ENCODE peak calls at places on chromosomes 3 and 15, in five cellular contexts. One of them, this sample, is unnamed.

GRCh38 chr3:64759811-64760210 is 72.0 kb upstream of the ADAMTS9 start:
- DNase-seq in effector CD4-positive, alpha-beta T cell: no peak
- DNase-seq in T-helper 1 cell: no peak
- DNase-seq in GM12864: no peak
- DNase-seq in Right ventricle myocardium superior: no peak
- DNase-seq in this sample: no peak

GRCh38 chr3:81985996-81986723 is 224.7 kb upstream of the GBE1 start:
- DNase-seq in Right ventricle myocardium superior: no peak
- DNase-seq in GM12864: no peak
- DNase-seq in T-helper 1 cell: no peak
- DNase-seq in effector CD4-positive, alpha-beta T cell: no peak
- DNase-seq in this sample: no peak

GRCh38 chr3:31043184-31043819 is 148.8 kb upstream of the GADL1 start:
- DNase-seq in T-helper 1 cell: no peak
- DNase-seq in GM12864: no peak
- DNase-seq in effector CD4-positive, alpha-beta T cell: no peak
- DNase-seq in Right ventricle myocardium superior: no peak
- DNase-seq in this sample: no peak

GRCh38 chr3:46986782-46987484 is 7.5 kb downstream of the NBEAL2 start:
- DNase-seq in T-helper 1 cell: no peak
- DNase-seq in Right ventricle myocardium superior: peak
- DNase-seq in effector CD4-positive, alpha-beta T cell: no peak
- DNase-seq in GM12864: no peak
- DNase-seq in this sample: no peak

GRCh38 chr3:13497386-13497785 is 17.3 kb downstream of the HDAC11 start:
- DNase-seq in effector CD4-positive, alpha-beta T cell: no peak
- DNase-seq in T-helper 1 cell: no peak
- DNase-seq in Right ventricle myocardium superior: peak
- DNase-seq in GM12864: no peak
- DNase-seq in this sample: no peak

GRCh38 chr15:91051248-91051647 is 28.9 kb upstream of the VPS33B start:
- DNase-seq in Right ventricle myocardium superior: no peak
- DNase-seq in T-helper 1 cell: no peak
- DNase-seq in GM12864: no peak
- DNase-seq in effector CD4-positive, alpha-beta T cell: no peak
- DNase-seq in this sample: no peak

GRCh38 chr3:71724584-71725278 is 471 bp downstream of the EIF4E3 start:
- DNase-seq in effector CD4-positive, alpha-beta T cell: no peak
- DNase-seq in T-helper 1 cell: peak
- DNase-seq in GM12864: no peak
- DNase-seq in Right ventricle myocardium superior: peak
- DNase-seq in this sample: no peak

GRCh38 chr3:19799115-19799514 is 134.9 kb downstream of the EFHB start:
- DNase-seq in GM12864: no peak
- DNase-seq in Right ventricle myocardium superior: no peak
- DNase-seq in effector CD4-positive, alpha-beta T cell: no peak
- DNase-seq in T-helper 1 cell: no peak
- DNase-seq in this sample: no peak

GRCh38 chr15:52682776-52683175 is 3.6 kb upstream of the ATOSA start:
- DNase-seq in Right ventricle myocardium superior: no peak
- DNase-seq in GM12864: no peak
- DNase-seq in T-helper 1 cell: no peak
- DNase-seq in effector CD4-positive, alpha-beta T cell: no peak
- DNase-seq in this sample: peak

GRCh38 chr15:38705421-38706219 is 141.0 kb upstream of the RASGRP1 start:
- DNase-seq in Right ventricle myocardium superior: no peak
- DNase-seq in GM12864: no peak
- DNase-seq in effector CD4-positive, alpha-beta T cell: no peak
- DNase-seq in T-helper 1 cell: no peak
- DNase-seq in this sample: no peak

GRCh38 chr3:50292924-50293801 is 934 bp upstream of the IFRD2 start:
- DNase-seq in Right ventricle myocardium superior: peak
- DNase-seq in effector CD4-positive, alpha-beta T cell: no peak
- DNase-seq in T-helper 1 cell: no peak
- DNase-seq in GM12864: no peak
- DNase-seq in this sample: no peak

GRCh38 chr15:52318729-52319500 is 23.3 kb upstream of the MYO5C start:
- DNase-seq in GM12864: no peak
- DNase-seq in T-helper 1 cell: no peak
- DNase-seq in effector CD4-positive, alpha-beta T cell: no peak
- DNase-seq in Right ventricle myocardium superior: peak
- DNase-seq in this sample: no peak

GRCh38 chr15:32718082-32718821 is 448 bp downstream of the GREM1 start:
- DNase-seq in T-helper 1 cell: no peak
- DNase-seq in effector CD4-positive, alpha-beta T cell: no peak
- DNase-seq in GM12864: no peak
- DNase-seq in Right ventricle myocardium superior: no peak
- DNase-seq in this sample: no peak

GRCh38 chr3:144244662-144245061 is 273.0 kb downstream of the DIPK2A start:
- DNase-seq in Right ventricle myocardium superior: no peak
- DNase-seq in effector CD4-positive, alpha-beta T cell: no peak
- DNase-seq in GM12864: no peak
- DNase-seq in T-helper 1 cell: no peak
- DNase-seq in this sample: no peak

GRCh38 chr3:48402281-48402732 is 27.6 kb downstream of the PLXNB1 start:
- DNase-seq in effector CD4-positive, alpha-beta T cell: no peak
- DNase-seq in Right ventricle myocardium superior: peak
- DNase-seq in GM12864: no peak
- DNase-seq in T-helper 1 cell: no peak
- DNase-seq in this sample: peak

GRCh38 chr3:364287-364686 is 167.7 kb downstream of the CHL1 start:
- DNase-seq in GM12864: no peak
- DNase-seq in Right ventricle myocardium superior: no peak
- DNase-seq in effector CD4-positive, alpha-beta T cell: no peak
- DNase-seq in T-helper 1 cell: no peak
- DNase-seq in this sample: no peak

GRCh38 chr3:53005854-53006513 is 39.9 kb downstream of the SFMBT1 start:
- DNase-seq in Right ventricle myocardium superior: no peak
- DNase-seq in effector CD4-positive, alpha-beta T cell: no peak
- DNase-seq in T-helper 1 cell: no peak
- DNase-seq in GM12864: no peak
- DNase-seq in this sample: no peak

GRCh38 chr3:135157045-135157444 is 362.0 kb downstream of the EPHB1 start:
- DNase-seq in Right ventricle myocardium superior: no peak
- DNase-seq in GM12864: no peak
- DNase-seq in effector CD4-positive, alpha-beta T cell: no peak
- DNase-seq in T-helper 1 cell: no peak
- DNase-seq in this sample: no peak

GRCh38 chr15:77974098-77974414 is 103.5 kb downstream of the TBC1D2B start:
- DNase-seq in effector CD4-positive, alpha-beta T cell: no peak
- DNase-seq in T-helper 1 cell: no peak
- DNase-seq in Right ventricle myocardium superior: peak
- DNase-seq in GM12864: no peak
- DNase-seq in this sample: no peak

GRCh38 chr15:95715919-95716318 is 614.6 kb upstream of the NR2F2 start:
- DNase-seq in Right ventricle myocardium superior: no peak
- DNase-seq in T-helper 1 cell: no peak
- DNase-seq in effector CD4-positive, alpha-beta T cell: no peak
- DNase-seq in GM12864: no peak
- DNase-seq in this sample: no peak

GRCh38 chr3:72237679-72238320 is 452.9 kb upstream of the PROK2 start:
- DNase-seq in Right ventricle myocardium superior: no peak
- DNase-seq in GM12864: no peak
- DNase-seq in effector CD4-positive, alpha-beta T cell: no peak
- DNase-seq in T-helper 1 cell: no peak
- DNase-seq in this sample: no peak

GRCh38 chr15:78709263-78709882 is 68.4 kb upstream of the CHRNB4 start:
- DNase-seq in Right ventricle myocardium superior: peak
- DNase-seq in GM12864: no peak
- DNase-seq in T-helper 1 cell: peak
- DNase-seq in effector CD4-positive, alpha-beta T cell: peak
- DNase-seq in this sample: peak

GRCh38 chr3:38268522-38268921 is 2.9 kb downstream of the SLC22A13 start:
- DNase-seq in T-helper 1 cell: no peak
- DNase-seq in effector CD4-positive, alpha-beta T cell: no peak
- DNase-seq in GM12864: no peak
- DNase-seq in Right ventricle myocardium superior: no peak
- DNase-seq in this sample: no peak

GRCh38 chr15:29039466-29040366 is 153.9 kb downstream of the APBA2 start:
- DNase-seq in GM12864: no peak
- DNase-seq in T-helper 1 cell: no peak
- DNase-seq in effector CD4-positive, alpha-beta T cell: no peak
- DNase-seq in Right ventricle myocardium superior: no peak
- DNase-seq in this sample: no peak

GRCh38 chr15:64247906-64248541 is 85.2 kb upstream of the PPIB start:
- DNase-seq in GM12864: peak
- DNase-seq in Right ventricle myocardium superior: no peak
- DNase-seq in T-helper 1 cell: no peak
- DNase-seq in effector CD4-positive, alpha-beta T cell: no peak
- DNase-seq in this sample: no peak

GRCh38 chr15:43903864-43904290 is 77.1 kb downstream of the WDR76 start:
- DNase-seq in GM12864: peak
- DNase-seq in Right ventricle myocardium superior: no peak
- DNase-seq in T-helper 1 cell: peak
- DNase-seq in effector CD4-positive, alpha-beta T cell: peak
- DNase-seq in this sample: peak